ENCODE peak calls at places on chromosomes 4 and X, in nine cellular contexts. N is EL; Q is HEK293T; C is effector memory CD8-positive, alpha-beta T cell; B is gastrocnemius medialis; S is adrenal gland; X is coronary artery; D is kidney; G is epithelial cell of esophagus. A is an unnamed sample.

GRCh38 chr4:73944061-73944875 is 37.6 kb downstream of the PF4 start:
- DNase-seq in D (peak), N (peak), G (peak), B (no peak), Q (peak), S (peak), X (no peak), C (no peak), A (no peak)

GRCh38 chrX:14777484-14777883 is 95.4 kb downstream of the FANCB start:
- DNase-seq in Q (no peak), N (peak), B (no peak), D (no peak), S (no peak), X (no peak), G (peak), C (no peak), A (no peak)

GRCh38 chr4:139814285-139815015 is 148.8 kb downstream of the MGST2 start:
- DNase-seq in S (peak), D (no peak), B (peak), C (no peak), G (peak), Q (no peak), N (no peak), X (no peak), A (no peak)

GRCh38 chr4:14309429-14309828 is 681.9 kb upstream of the BOD1L1 start:
- DNase-seq in Q (no peak), B (no peak), C (no peak), S (peak), X (no peak), G (no peak), D (no peak), N (no peak), A (no peak)

GRCh38 chr4:84917087-84917821 is 49.2 kb downstream of the WDFY3 start:
- DNase-seq in Q (no peak), B (no peak), G (no peak), S (no peak), C (no peak), X (no peak), N (peak), D (no peak), A (no peak)

GRCh38 chrX:2928583-2929434 is at the start of gene ARSD:
- DNase-seq in G (peak), N (peak), S (peak), D (peak), X (peak), C (peak), B (peak), Q (no peak), A (peak)

GRCh38 chrX:63686878-63687714 is 97.9 kb downstream of the ARHGEF9 start:
- DNase-seq in D (no peak), B (no peak), S (no peak), X (no peak), Q (peak), C (no peak), G (peak), N (peak), A (peak)

GRCh38 chr4:185238261-185238681 is 28.9 kb downstream of the SNX25 start:
- DNase-seq in D (no peak), C (no peak), N (peak), S (no peak), X (no peak), Q (no peak), B (no peak), G (no peak), A (no peak)

GRCh38 chr4:22962186-22962786 is 269.5 kb downstream of the GBA3 start:
- DNase-seq in N (peak), C (no peak), B (no peak), S (no peak), X (no peak), Q (no peak), G (peak), D (no peak), A (no peak)

GRCh38 chr4:139245590-139245989 is 34.4 kb downstream of the MGARP start:
- DNase-seq in B (no peak), S (no peak), C (no peak), Q (no peak), X (no peak), N (peak), G (no peak), D (no peak), A (no peak)

GRCh38 chr4:149168645-149169044 is 647.0 kb downstream of the IQCM start:
- DNase-seq in B (no peak), D (no peak), N (no peak), Q (no peak), X (no peak), G (no peak), S (no peak), C (no peak), A (no peak)

GRCh38 chr4:73704314-73705055 is 35.9 kb upstream of the CXCL8 start:
- DNase-seq in Q (no peak), D (no peak), S (peak), N (peak), C (no peak), X (peak), B (peak), G (peak), A (peak)

GRCh38 chr4:187141101-187141500 is 417.4 kb upstream of the FAT1 start:
- DNase-seq in G (no peak), B (no peak), S (no peak), D (no peak), Q (no peak), N (peak), X (no peak), C (no peak), A (no peak)

A was measured in AG09319.